ENCODE peak calls at places on chromosomes 7 and 10, in five cellular contexts. X, M, J, P and Y are unnamed samples.

GRCh38 chr10:118737594-118738302 is 17.0 kb downstream of the CACUL1 start:
- DNase-seq in X (no peak), J (no peak), M (no peak), P (no peak), Y (no peak)

GRCh38 chr7:26199301-26200112 is 1.0 kb downstream of the HNRNPA2B1 start:
- DNase-seq in J (peak), P (peak), X (no peak), M (peak), Y (peak)

GRCh38 chr10:121527690-121528089 is 70.6 kb downstream of the FGFR2 start:
- DNase-seq in J (no peak), M (no peak), P (no peak), X (no peak), Y (no peak)

GRCh38 chr7:127365164-127365956 is 27.1 kb downstream of the ZNF800 start:
- DNase-seq in M (no peak), X (no peak), P (no peak), J (no peak), Y (no peak)

GRCh38 chr10:110919971-110920881 is 822 bp downstream of the SHOC2 start:
- DNase-seq in J (peak), X (no peak), P (no peak), M (no peak), Y (peak)

GRCh38 chr7:44368885-44369284 is 43.5 kb upstream of the CAMK2B start:
- DNase-seq in X (no peak), P (no peak), M (no peak), J (no peak), Y (no peak)

GRCh38 chr10:44046605-44047004 is 338.3 kb downstream of the CXCL12 start:
- DNase-seq in J (peak), X (no peak), M (no peak), P (no peak), Y (peak)

GRCh38 chr10:113961261-113961938 is 82.3 kb upstream of the ADRB1 start:
- DNase-seq in M (peak), J (no peak), P (peak), X (no peak), Y (no peak)

GRCh38 chr7:90262438-90262837 is 17.5 kb downstream of the CFAP69 start:
- DNase-seq in P (no peak), M (no peak), X (peak), J (peak), Y (peak)

GRCh38 chr10:50520115-50520514 is 103.6 kb downstream of the SGMS1 start:
- DNase-seq in X (no peak), M (no peak), P (no peak), J (no peak), Y (no peak)

GRCh38 chr10:58412502-58412961 is 27.3 kb downstream of the TFAM start:
- DNase-seq in J (no peak), X (peak), M (no peak), P (no peak), Y (no peak)

GRCh38 chr10:47258921-47259320 is 41.1 kb upstream of the GDF10 start:
- DNase-seq in M (no peak), P (no peak), J (no peak), X (no peak), Y (no peak)

GRCh38 chr7:123649956-123650355 is 5.7 kb upstream of the LMOD2 start:
- DNase-seq in P (no peak), M (no peak), X (no peak), J (peak), Y (peak)

GRCh38 chr10:116765549-116766162 is 23.3 kb upstream of the HSPA12A start:
- DNase-seq in P (no peak), X (no peak), J (peak), M (peak), Y (peak)

GRCh38 chr7:315516-316265 is 25.7 kb downstream of the FOXL3 start:
- DNase-seq in X (no peak), J (no peak), M (no peak), P (no peak), Y (no peak)

GRCh38 chr7:155861480-155861868 is 49.2 kb upstream of the SHH start:
- DNase-seq in M (no peak), P (no peak), J (no peak), X (peak), Y (no peak)

GRCh38 chr7:99041526-99041925 is 102.4 kb downstream of the SMURF1 start:
- DNase-seq in M (no peak), P (no peak), X (no peak), J (no peak), Y (no peak)

GRCh38 chr7:137169282-137169698 is 174.2 kb downstream of the PTN start:
- DNase-seq in X (no peak), M (no peak), J (peak), P (no peak), Y (peak)

GRCh38 chr7:27178366-27178765 is 4.2 kb upstream of the HOXA10 start:
- DNase-seq in X (no peak), M (no peak), J (peak), P (no peak), Y (no peak)

GRCh38 chr7:76151932-76152331 is 49.8 kb upstream of the SRRM3 start:
- DNase-seq in P (no peak), J (no peak), X (no peak), M (no peak), Y (no peak)